ENCODE peak calls at places on chromosomes 11 and 22, in five cellular contexts. W is BJ, J is IMR-90, X is endodermal cell, E is psoas muscle. H is an unnamed sample. For H3K36me3, the result is how much of the 10 kb centered on the place peaks cover.

GRCh38 chr11:68261006-68261405 is 10.8 kb downstream of the C11orf24 start:
- DNase-seq in E (no peak), J (no peak), W (no peak), X (no peak), H (no peak)

GRCh38 chr11:32259641-32260081 is 168.8 kb downstream of the RCN1 start:
- DNase-seq in X (no peak), J (peak), E (no peak), W (no peak), H (no peak)

GRCh38 chr11:73944901-73945300 is 5.9 kb upstream of the DNAJB13 start:
- DNase-seq in X (no peak), E (no peak), W (no peak), J (no peak), H (no peak)

GRCh38 chr11:125514336-125515101 is 18.5 kb upstream of the FEZ1 start:
- DNase-seq in W (no peak), X (no peak), J (peak), E (no peak), H (peak)

GRCh38 chr22:28030442-28030841 is 111.4 kb upstream of the PITPNB start:
- DNase-seq in E (no peak), X (no peak), J (peak), W (no peak), H (no peak)

GRCh38 chr11:35006389-35007128 is 90.1 kb downstream of the PDHX start:
- DNase-seq in X (no peak), J (peak), E (no peak), W (no peak), H (no peak)

GRCh38 chr11:116686891-116687290 is 85.9 kb downstream of the BUD13 start:
- DNase-seq in X (peak), J (no peak), W (no peak), E (no peak), H (no peak)

GRCh38 chr11:87265132-87265531 is 227.4 kb downstream of the TMEM135 start:
- DNase-seq in J (peak), E (no peak), X (no peak), W (no peak), H (no peak)

GRCh38 chr22:23591203-23591791 is 11.2 kb upstream of the IGLL1 start:
- DNase-seq in X (peak), J (peak), E (no peak), W (no peak), H (no peak)

GRCh38 chr11:22670803-22671202 is 4.4 kb downstream of the GAS2 start:
- DNase-seq in W (no peak), E (no peak), X (no peak), J (peak), H (no peak)

GRCh38 chr11:64063741-64064140 is 28.0 kb downstream of the FLRT1 start:
- DNase-seq in W (no peak), X (no peak), J (no peak), E (no peak), H (no peak)

GRCh38 chr11:126702987-126703386 is 297.6 kb downstream of the KIRREL3 start:
- DNase-seq in X (no peak), J (no peak), W (no peak), E (no peak), H (no peak)

GRCh38 chr11:75593337-75593915 is 31.4 kb downstream of the SERPINH1 start:
- DNase-seq in J (no peak), W (no peak), X (no peak), E (no peak), H (no peak)

GRCh38 chr11:57709802-57710367 is 2.1 kb downstream of the MED19 start:
- DNase-seq in X (no peak), E (no peak), J (no peak), W (no peak), H (no peak)
- TF ChIP-seq CTCF in X (no peak), E (no peak), J (no peak), W (no peak), H (no peak)

GRCh38 chr22:46764779-46765485 is 2.5 kb downstream of the TBC1D22A start:
- DNase-seq in W (no peak), J (no peak), E (no peak), X (peak), H (no peak)

GRCh38 chr22:46766611-46767010 is 4.2 kb downstream of the TBC1D22A start:
- DNase-seq in W (no peak), X (no peak), E (no peak), J (no peak), H (no peak)

GRCh38 chr22:46763051-46763705 is 728 bp downstream of the TBC1D22A start:
- DNase-seq in E (peak), J (peak), W (no peak), X (no peak), H (no peak)

GRCh38 chr22:46762238-46763050 is at the start of gene TBC1D22A:
- DNase-seq in X (peak), W (peak), J (peak), E (peak), H (peak)

GRCh38 chr22:46764140-46764680 is 1.8 kb downstream of the TBC1D22A start:
- DNase-seq in E (no peak), W (no peak), X (no peak), J (peak), H (no peak)
- H3K4me3 ChIP-seq in E (peak), W (no peak), X (peak), J (no peak), H (no peak)

DNA sequence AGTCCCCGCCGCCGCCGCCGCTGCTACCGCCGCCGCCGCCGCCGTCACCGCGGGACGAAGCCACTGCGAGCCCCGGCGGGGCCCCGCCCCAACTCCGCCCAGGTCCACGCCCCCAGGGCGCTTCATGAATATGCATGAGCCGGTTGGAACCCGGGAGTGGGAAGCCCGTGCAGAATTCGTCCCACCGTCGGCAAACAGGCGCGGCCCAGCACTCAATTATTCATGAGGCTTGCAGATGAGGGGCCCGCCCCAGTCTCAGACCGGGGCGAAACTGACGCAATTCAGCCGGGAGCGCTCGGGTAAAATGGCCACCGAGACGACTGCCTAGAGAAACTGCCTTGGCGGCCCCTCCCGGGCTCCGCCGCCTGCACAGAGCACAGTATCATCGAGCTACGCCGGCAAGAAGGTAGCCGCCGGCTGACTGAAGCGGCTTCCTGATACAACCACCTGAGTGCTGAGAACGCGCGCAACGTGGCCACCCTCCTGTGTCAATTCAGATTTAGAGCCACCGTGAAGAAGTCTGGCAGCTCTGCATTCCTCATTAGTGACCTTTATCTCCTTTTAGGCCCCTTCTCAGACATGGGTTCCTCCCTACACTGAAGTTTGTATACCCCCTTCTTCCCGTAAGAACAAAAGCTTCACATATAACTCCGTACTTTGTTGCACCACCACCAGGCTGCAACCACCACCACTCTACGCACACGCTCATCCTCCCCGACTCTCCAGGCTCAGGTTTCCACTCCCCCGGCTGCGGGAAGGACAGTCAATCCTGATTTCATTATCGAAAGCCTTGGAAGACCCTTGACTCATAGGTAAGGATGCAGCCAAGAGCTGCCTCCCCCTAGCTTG is at the start of gene TNKS1BP1:
- DNase-seq in E (peak), J (peak), X (peak), W (peak), H (peak)
- H3K36me3 ChIP-seq in E (under half), J (under half), X (half or more), W (under half), H (under half)

DNA sequence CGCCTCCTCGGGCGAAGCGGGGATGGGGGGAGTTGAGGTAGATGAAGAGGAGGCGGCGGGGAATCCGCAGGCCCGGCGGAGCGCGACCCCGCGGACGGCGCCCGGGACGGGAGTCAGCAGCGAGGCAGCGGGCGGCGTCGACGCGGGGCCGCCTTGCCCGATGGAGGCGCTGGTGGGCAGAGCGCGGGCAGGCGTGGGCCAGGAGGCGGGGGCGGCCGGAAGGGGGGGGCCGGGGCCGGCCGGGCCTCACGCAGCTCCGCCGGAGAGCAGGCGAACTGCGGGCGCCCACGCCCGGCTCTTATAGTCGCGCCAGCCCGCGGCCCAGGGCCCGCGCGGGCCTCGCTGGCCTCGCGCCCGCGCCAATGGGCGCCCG is at the start of gene IGF2:
- DNase-seq in J (no peak), X (peak), W (no peak), E (peak), H (no peak)
- TF ChIP-seq CTCF in J (no peak), X (peak), W (no peak), E (no peak), H (no peak)

GRCh38 chr11:96388891-96389603 is 665 bp downstream of the CCDC82 start:
- DNase-seq in E (no peak), X (no peak), W (no peak), J (no peak), H (no peak)

GRCh38 chr11:96390403-96390830 is 604 bp downstream of the JRKL start:
- DNase-seq in W (no peak), J (peak), X (no peak), E (no peak), H (no peak)

GRCh38 chr11:96393753-96394348 is 4.0 kb downstream of the JRKL start:
- DNase-seq in W (no peak), X (no peak), E (no peak), J (peak), H (no peak)

GRCh38 chr11:96389604-96390402 is at the start of the genes CCDC82 and JRKL:
- DNase-seq in X (peak), E (peak), W (peak), J (peak), H (peak)

DNA sequence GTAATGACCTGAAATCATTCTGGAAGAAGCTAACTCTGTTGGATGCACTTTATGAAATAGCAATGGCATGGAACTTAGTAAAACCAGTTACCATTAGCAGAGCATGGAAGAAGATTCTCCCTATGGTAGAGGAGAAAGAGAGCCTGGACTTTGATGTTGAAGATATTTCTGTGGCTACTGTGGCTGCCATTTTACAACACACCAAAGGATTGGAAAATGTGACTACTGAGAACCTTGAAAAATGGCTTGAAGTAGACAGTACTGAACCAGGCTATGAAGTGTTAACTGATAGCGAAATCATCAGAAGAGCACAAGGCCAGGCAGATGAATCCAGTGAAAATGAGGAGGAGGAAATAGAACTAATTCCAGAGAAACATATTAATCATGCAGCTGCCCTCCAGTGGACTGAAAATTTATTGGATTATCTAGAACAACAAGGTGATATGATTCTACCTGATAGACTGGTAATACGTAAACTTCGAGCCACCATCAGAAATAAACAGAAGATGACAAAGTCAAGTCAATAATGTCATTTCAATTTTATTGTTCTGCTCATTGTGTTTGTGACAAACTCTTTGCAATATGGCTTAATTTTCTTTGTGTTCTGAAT is 2.0 kb downstream of the JRKL start:
- DNase-seq in J (no peak), X (no peak), E (no peak), W (no peak), H (no peak)
- H3K4me3 ChIP-seq in J (no peak), X (peak), E (no peak), W (no peak), H (no peak)

H was measured in kidney epithelial cell.